ENCODE peak calls at places on chromosomes 11 and 22, in six cellular contexts. One of them, this sample, is unnamed.

GRCh38 chr11:115566185-115566765 is 62.1 kb upstream of the CADM1 start:
- DNase-seq in heart right ventricle: no peak
- DNase-seq in prostate gland: no peak
- DNase-seq in stomach: no peak
- DNase-seq in suprapubic skin: no peak
- DNase-seq in cardiac muscle cell: no peak
- DNase-seq in this sample: no peak

GRCh38 chr22:22745225-22746060 is 101.0 kb downstream of the GGTLC2 start:
- DNase-seq in heart right ventricle: no peak
- DNase-seq in cardiac muscle cell: no peak
- DNase-seq in stomach: peak
- DNase-seq in suprapubic skin: no peak
- DNase-seq in prostate gland: peak
- DNase-seq in this sample: no peak

GRCh38 chr22:24200616-24201212 is 19.4 kb downstream of the SUSD2 start:
- DNase-seq in suprapubic skin: no peak
- DNase-seq in heart right ventricle: no peak
- DNase-seq in cardiac muscle cell: no peak
- DNase-seq in prostate gland: no peak
- DNase-seq in stomach: peak
- DNase-seq in this sample: no peak

GRCh38 chr22:45884201-45885067 is 92.5 kb downstream of the WNT7B start:
- DNase-seq in prostate gland: no peak
- DNase-seq in suprapubic skin: peak
- DNase-seq in stomach: no peak
- DNase-seq in cardiac muscle cell: no peak
- DNase-seq in heart right ventricle: peak
- DNase-seq in this sample: no peak

GRCh38 chr22:18998998-18999397 is 62.9 kb upstream of the PRODH start:
- DNase-seq in prostate gland: no peak
- DNase-seq in stomach: no peak
- DNase-seq in heart right ventricle: no peak
- DNase-seq in cardiac muscle cell: peak
- DNase-seq in suprapubic skin: no peak
- DNase-seq in this sample: no peak

GRCh38 chr11:113163291-113164030 is 150.9 kb upstream of the TTC12 start:
- DNase-seq in prostate gland: no peak
- DNase-seq in heart right ventricle: no peak
- DNase-seq in cardiac muscle cell: no peak
- DNase-seq in suprapubic skin: no peak
- DNase-seq in stomach: no peak
- DNase-seq in this sample: no peak

GRCh38 chr22:35589071-35589735 is 27.9 kb downstream of the MB start:
- DNase-seq in cardiac muscle cell: no peak
- DNase-seq in prostate gland: no peak
- DNase-seq in heart right ventricle: no peak
- DNase-seq in suprapubic skin: no peak
- DNase-seq in stomach: no peak
- DNase-seq in this sample: no peak

GRCh38 chr11:61897387-61898246 is 6.3 kb upstream of the FADS3 start:
- DNase-seq in cardiac muscle cell: peak
- DNase-seq in suprapubic skin: no peak
- DNase-seq in heart right ventricle: peak
- DNase-seq in stomach: peak
- DNase-seq in prostate gland: peak
- DNase-seq in this sample: peak

GRCh38 chr11:58919561-58919960 is 19.7 kb upstream of the GLYATL1 start:
- DNase-seq in suprapubic skin: no peak
- DNase-seq in stomach: no peak
- DNase-seq in cardiac muscle cell: no peak
- DNase-seq in prostate gland: no peak
- DNase-seq in heart right ventricle: no peak
- DNase-seq in this sample: no peak

GRCh38 chr11:78189851-78190250 is 1.1 kb downstream of the USP35 start:
- DNase-seq in suprapubic skin: peak
- DNase-seq in stomach: no peak
- DNase-seq in prostate gland: no peak
- DNase-seq in heart right ventricle: no peak
- DNase-seq in cardiac muscle cell: no peak
- DNase-seq in this sample: no peak

GRCh38 chr11:78190374-78190773 is 1.7 kb downstream of the USP35 start:
- DNase-seq in prostate gland: no peak
- DNase-seq in cardiac muscle cell: no peak
- DNase-seq in stomach: no peak
- DNase-seq in suprapubic skin: peak
- DNase-seq in heart right ventricle: no peak
- DNase-seq in this sample: no peak

GRCh38 chr11:78188809-78189724 is at the start of gene USP35:
- DNase-seq in prostate gland: no peak
- DNase-seq in heart right ventricle: no peak
- DNase-seq in stomach: no peak
- DNase-seq in suprapubic skin: peak
- DNase-seq in cardiac muscle cell: no peak
- DNase-seq in this sample: no peak

GRCh38 chr11:78187366-78188011 is 937 bp downstream of the KCTD21 start:
- DNase-seq in suprapubic skin: peak
- DNase-seq in cardiac muscle cell: no peak
- DNase-seq in heart right ventricle: no peak
- DNase-seq in prostate gland: no peak
- DNase-seq in stomach: no peak
- DNase-seq in this sample: no peak

GRCh38 chr11:78188012-78188808 is at the start of gene KCTD21:
- DNase-seq in heart right ventricle: peak
- DNase-seq in suprapubic skin: peak
- DNase-seq in prostate gland: peak
- DNase-seq in stomach: peak
- DNase-seq in cardiac muscle cell: peak
- DNase-seq in this sample: peak
- H3K27ac ChIP-seq in heart right ventricle: peak
- H3K27ac ChIP-seq in suprapubic skin: peak
- H3K27ac ChIP-seq in prostate gland: peak
- H3K27ac ChIP-seq in stomach: peak
- H3K27ac ChIP-seq in cardiac muscle cell: peak
- H3K27ac ChIP-seq in this sample: peak

GRCh38 chr11:120622189-120622912 is 110.8 kb downstream of the GRIK4 start:
- DNase-seq in heart right ventricle: no peak
- DNase-seq in cardiac muscle cell: no peak
- DNase-seq in stomach: no peak
- DNase-seq in prostate gland: no peak
- DNase-seq in suprapubic skin: no peak
- DNase-seq in this sample: no peak
- H3K27ac ChIP-seq in heart right ventricle: no peak
- H3K27ac ChIP-seq in cardiac muscle cell: no peak
- H3K27ac ChIP-seq in stomach: no peak
- H3K27ac ChIP-seq in prostate gland: no peak
- H3K27ac ChIP-seq in suprapubic skin: no peak
- H3K27ac ChIP-seq in this sample: no peak

GRCh38 chr22:38028344-38029130 is 28.7 kb upstream of the PICK1 start:
- DNase-seq in suprapubic skin: no peak
- DNase-seq in prostate gland: no peak
- DNase-seq in heart right ventricle: no peak
- DNase-seq in cardiac muscle cell: peak
- DNase-seq in stomach: no peak
- DNase-seq in this sample: no peak
- H3K27ac ChIP-seq in suprapubic skin: no peak
- H3K27ac ChIP-seq in prostate gland: no peak
- H3K27ac ChIP-seq in heart right ventricle: no peak
- H3K27ac ChIP-seq in cardiac muscle cell: no peak
- H3K27ac ChIP-seq in stomach: no peak
- H3K27ac ChIP-seq in this sample: peak

DNA sequence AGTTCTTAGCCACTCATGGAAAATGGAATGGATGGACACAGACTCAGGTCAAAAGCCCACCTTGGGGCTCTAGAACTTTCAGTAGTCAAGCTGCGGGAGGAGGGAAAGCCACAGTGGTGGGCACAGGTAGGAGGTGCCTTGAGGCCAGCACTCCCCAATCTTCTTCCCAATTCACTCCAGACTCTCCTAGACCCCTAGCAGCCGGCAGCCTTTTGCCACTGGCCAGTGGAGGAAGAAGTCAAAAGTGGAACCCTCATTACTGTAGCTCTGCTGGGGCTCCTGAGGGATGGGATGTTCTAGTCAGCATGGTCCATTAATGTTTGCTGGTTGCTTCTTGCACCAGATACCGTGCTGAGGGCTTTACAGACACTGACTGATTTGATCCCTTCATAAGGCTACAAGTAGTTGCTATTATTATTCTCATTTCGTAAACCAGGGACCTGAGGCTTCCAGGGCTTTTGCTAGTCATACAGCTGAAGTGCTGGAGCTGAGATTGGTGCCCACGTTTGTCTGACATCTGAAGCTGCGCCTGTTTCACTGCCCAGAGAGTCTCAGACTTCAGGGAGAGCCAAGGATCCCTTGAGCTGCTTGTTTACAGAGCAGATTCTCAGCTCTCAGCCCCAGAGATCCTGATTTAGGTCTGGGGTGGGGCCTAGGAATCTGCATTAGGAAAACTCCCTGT is 1.1 kb downstream of the UCP3 start:
- DNase-seq in suprapubic skin: no peak
- DNase-seq in heart right ventricle: no peak
- DNase-seq in stomach: no peak
- DNase-seq in cardiac muscle cell: no peak
- DNase-seq in prostate gland: no peak
- DNase-seq in this sample: no peak
- H3K27ac ChIP-seq in suprapubic skin: no peak
- H3K27ac ChIP-seq in heart right ventricle: peak
- H3K27ac ChIP-seq in stomach: no peak
- H3K27ac ChIP-seq in cardiac muscle cell: peak
- H3K27ac ChIP-seq in prostate gland: no peak
- H3K27ac ChIP-seq in this sample: no peak

DNA sequence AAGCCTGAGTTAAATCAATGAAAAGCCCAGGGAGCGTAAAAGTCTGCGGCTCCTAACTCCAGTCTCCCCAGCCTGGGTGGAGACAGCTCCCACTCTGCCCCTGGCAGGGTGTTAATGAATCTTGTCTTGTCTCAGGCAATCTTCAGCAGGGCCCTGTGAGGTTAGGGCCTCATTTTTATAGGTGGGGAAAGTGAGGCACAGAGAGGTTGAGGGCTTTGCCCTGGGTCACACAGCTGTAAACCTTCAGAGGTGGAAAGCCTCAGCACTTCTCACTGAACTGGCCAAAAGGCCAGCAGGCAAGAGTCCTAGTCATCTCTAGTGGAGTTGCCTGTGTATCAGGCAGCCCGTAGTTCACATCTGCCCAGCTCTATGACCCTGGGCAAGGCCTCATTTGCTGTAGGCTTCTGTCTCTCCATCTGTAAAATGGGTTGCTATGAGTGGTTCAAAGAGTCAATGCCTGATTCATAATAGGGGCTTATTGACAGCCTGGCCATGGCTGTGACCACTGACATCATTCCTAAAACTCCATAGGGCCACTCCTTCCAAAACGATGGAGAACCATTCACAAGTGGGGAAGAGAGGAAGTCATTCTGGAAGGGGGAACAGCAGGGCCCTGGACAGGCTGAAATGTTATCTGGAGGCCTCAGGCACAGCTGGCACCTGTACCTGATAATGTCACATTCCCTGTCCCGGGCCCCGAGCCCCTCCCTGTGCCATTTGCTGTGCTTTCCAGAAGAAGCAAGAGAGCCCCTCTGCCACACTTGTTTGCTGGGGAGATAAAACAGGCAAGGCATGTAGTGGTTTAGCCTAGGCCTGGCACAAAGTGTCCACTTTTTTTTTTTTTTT is 6.0 kb downstream of the CBX7 start:
- DNase-seq in cardiac muscle cell: no peak
- DNase-seq in stomach: no peak
- DNase-seq in heart right ventricle: no peak
- DNase-seq in prostate gland: no peak
- DNase-seq in suprapubic skin: no peak
- DNase-seq in this sample: no peak
- H3K27ac ChIP-seq in cardiac muscle cell: peak
- H3K27ac ChIP-seq in stomach: peak
- H3K27ac ChIP-seq in heart right ventricle: peak
- H3K27ac ChIP-seq in prostate gland: peak
- H3K27ac ChIP-seq in suprapubic skin: peak
- H3K27ac ChIP-seq in this sample: peak

GRCh38 chr22:31492151-31492550 is 2.5 kb upstream of the EIF4ENIF1 start:
- DNase-seq in stomach: no peak
- DNase-seq in prostate gland: no peak
- DNase-seq in suprapubic skin: no peak
- DNase-seq in heart right ventricle: no peak
- DNase-seq in cardiac muscle cell: no peak
- DNase-seq in this sample: no peak
- H3K27ac ChIP-seq in stomach: no peak
- H3K27ac ChIP-seq in prostate gland: no peak
- H3K27ac ChIP-seq in suprapubic skin: no peak
- H3K27ac ChIP-seq in heart right ventricle: no peak
- H3K27ac ChIP-seq in cardiac muscle cell: no peak
- H3K27ac ChIP-seq in this sample: no peak

DNA sequence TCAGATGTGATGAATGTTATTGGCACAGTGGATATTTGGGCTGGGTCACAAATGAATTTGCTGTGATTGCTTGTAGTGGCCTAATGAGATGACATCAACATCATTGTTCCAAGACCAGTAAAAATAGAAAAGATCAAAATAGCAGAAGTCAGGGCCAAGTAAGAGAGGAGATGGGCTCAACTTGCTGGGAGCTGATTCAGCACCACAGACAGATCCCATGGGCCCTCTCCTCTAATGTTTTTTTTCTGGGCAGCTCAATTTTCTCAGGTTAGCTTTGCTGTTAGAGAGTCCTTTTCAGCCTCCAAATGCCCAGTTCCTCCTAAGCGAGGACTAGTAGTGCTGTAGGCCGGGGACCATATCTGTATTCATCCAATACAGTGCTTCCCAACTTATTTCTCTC is 86.0 kb upstream of the IZUMO1R start:
- DNase-seq in cardiac muscle cell: peak
- DNase-seq in prostate gland: no peak
- DNase-seq in heart right ventricle: no peak
- DNase-seq in suprapubic skin: no peak
- DNase-seq in stomach: no peak
- DNase-seq in this sample: no peak
- H3K27ac ChIP-seq in cardiac muscle cell: no peak
- H3K27ac ChIP-seq in prostate gland: no peak
- H3K27ac ChIP-seq in heart right ventricle: no peak
- H3K27ac ChIP-seq in suprapubic skin: no peak
- H3K27ac ChIP-seq in stomach: no peak
- H3K27ac ChIP-seq in this sample: no peak